ENCODE peak calls at places on chromosomes 6 and 20, in four cellular contexts. P is HFF-Myc, K is foreskin fibroblast, M is cardiac fibroblast. X is an unnamed sample.

GRCh38 chr20:18279231-18279630 is 9.1 kb upstream of the ZNF133 start:
- DNase-seq in K (peak; percentile 40), M (no peak), P (no peak), X (no peak)

GRCh38 chr6:114033606-114034005 is 62.7 kb upstream of the HDAC2 start:
- DNase-seq in M (no peak), K (peak; percentile 53), P (no peak), X (no peak)

GRCh38 chr20:53621482-53622246 is 28.0 kb upstream of the ZNF217 start:
- DNase-seq in M (peak; percentile 96), P (peak; percentile 93), K (peak; percentile 91), X (peak; percentile 75)

GRCh38 chr6:45650527-45651135 is 272.9 kb upstream of the SUPT3H start:
- DNase-seq in P (peak; percentile 87), K (peak; percentile 94), M (peak; percentile 70), X (peak; percentile 64)

GRCh38 chr6:125747589-125748533 is 1.6 kb upstream of the HEY2 start:
- DNase-seq in P (no peak), M (no peak), K (peak; percentile 30), X (no peak)

GRCh38 chr20:33645421-33645820 is 16.7 kb upstream of the C20orf144 start:
- DNase-seq in K (no peak), P (no peak), M (no peak), X (no peak)

GRCh38 chr20:23340524-23340923 is 10.1 kb upstream of the NXT1 start:
- DNase-seq in K (peak; percentile 82), P (no peak), M (peak; percentile 85), X (peak; percentile 53)

GRCh38 chr6:56515081-56515905 is 127.4 kb downstream of the DST start:
- DNase-seq in P (no peak), K (no peak), M (no peak), X (no peak)

GRCh38 chr6:128063850-128064539 is 163.1 kb upstream of the THEMIS start:
- DNase-seq in K (no peak), M (no peak), P (no peak), X (no peak)

GRCh38 chr6:122042851-122043250 is 356.6 kb upstream of the HSF2 start:
- DNase-seq in K (peak; percentile 57), M (no peak), P (no peak), X (no peak)

GRCh38 chr20:46088409-46089075 is 1.2 kb downstream of the NCOA5 start:
- DNase-seq in M (peak; percentile 8), P (no peak), K (peak; percentile 27), X (no peak)

GRCh38 chr20:62405981-62406513 is 1.0 kb downstream of the CABLES2 start:
- DNase-seq in P (no peak), K (no peak), M (no peak), X (no peak)

GRCh38 chr20:36310215-36310981 is 4.3 kb downstream of the DLGAP4 start:
- DNase-seq in K (no peak), P (no peak), M (no peak), X (no peak)

GRCh38 chr6:148619891-148620290 is 126.9 kb upstream of the UST start:
- DNase-seq in K (no peak), P (no peak), M (no peak), X (no peak)

GRCh38 chr6:56764081-56764566 is 121.4 kb upstream of the DST start:
- DNase-seq in P (no peak), K (no peak), M (peak; percentile 69), X (no peak)

GRCh38 chr20:22385602-22386299 is 198.6 kb downstream of the FOXA2 start:
- DNase-seq in K (no peak), P (no peak), M (peak; percentile 43), X (no peak)

GRCh38 chr6:154241570-154241969 is 115.0 kb downstream of the IPCEF1 start:
- DNase-seq in K (peak; percentile 11), M (no peak), P (no peak), X (no peak)

GRCh38 chr6:140931581-140931980 is 1201.1 kb upstream of the GJE1 start:
- DNase-seq in P (no peak), K (no peak), M (no peak), X (no peak)

GRCh38 chr20:10982692-10983091 is 308.9 kb upstream of the JAG1 start:
- DNase-seq in M (peak; percentile 91), P (peak; percentile 30), K (peak; percentile 92), X (peak; percentile 73)

GRCh38 chr6:149614352-149614751 is 34.2 kb downstream of the KATNA1 start:
- DNase-seq in K (peak; percentile 30), P (no peak), M (no peak), X (no peak)

GRCh38 chr20:40016359-40016758 is 672.7 kb downstream of the MAFB start:
- DNase-seq in P (no peak), M (no peak), K (no peak), X (no peak)

GRCh38 chr20:8854566-8854965 is 214.3 kb upstream of the PLCB4 start:
- DNase-seq in K (peak; percentile 72), M (peak; percentile 78), P (no peak), X (no peak)

GRCh38 chr20:44701116-44701865 is 13.9 kb upstream of the CCN5 start:
- DNase-seq in P (no peak), K (peak; percentile 58), M (peak; percentile 64), X (no peak)

GRCh38 chr20:46568570-46569129 is 18.2 kb upstream of the OCSTAMP start:
- DNase-seq in K (peak; percentile 90), M (peak; percentile 92), P (peak; percentile 24), X (peak; percentile 41)

GRCh38 chr6:122620902-122621301 is 10.7 kb downstream of the PKIB start:
- DNase-seq in M (no peak), K (peak; percentile 18), P (no peak), X (peak; percentile 28)

GRCh38 chr20:53387983-53388675 is 205.5 kb downstream of the ZNF217 start:
- DNase-seq in K (no peak), M (no peak), P (no peak), X (no peak)

GRCh38 chr6:34246249-34246562 is 2.6 kb downstream of the SMIM29 start:
- DNase-seq in P (peak; percentile 62), M (no peak), K (peak; percentile 87), X (no peak)

GRCh38 chr6:133966654-133967300 is 13.8 kb downstream of the TBPL1 start:
- DNase-seq in P (no peak), M (no peak), K (no peak), X (no peak)
- H3K4me3 ChIP-seq in P (no peak overlapping the region), M (no peak overlapping the region), K (no peak overlapping the region), X (no peak overlapping the region)

GRCh38 chr6:14263881-14264424 is 146.4 kb downstream of the CD83 start:
- DNase-seq in P (no peak), K (no peak), M (no peak), X (no peak)

GRCh38 chr6:14269434-14269833 is 151.9 kb downstream of the CD83 start:
- DNase-seq in K (no peak), P (no peak), M (no peak), X (no peak)

GRCh38 chr6:14267885-14268660 is 150.5 kb downstream of the CD83 start:
- DNase-seq in M (no peak), P (no peak), K (no peak), X (no peak)

GRCh38 chr6:14266266-14266665 is 148.7 kb downstream of the CD83 start:
- DNase-seq in P (no peak), M (no peak), K (no peak), X (no peak)

GRCh38 chr6:14265049-14266021 is 147.8 kb downstream of the CD83 start:
- DNase-seq in M (no peak), K (peak; percentile 11), P (no peak), X (no peak)
- TF ChIP-seq CTCF in M (peak; percentile 20), K (no peak), P (no peak), X (no peak)

GRCh38 chr6:156992396-156992795 is 215.2 kb downstream of the ARID1B start:
- DNase-seq in P (no peak), M (peak; percentile 29), K (no peak), X (no peak)
- H3K4me3 ChIP-seq in P (no peak overlapping the region), M (no peak overlapping the region), K (no peak overlapping the region), X (no peak overlapping the region)

GRCh38 chr6:33123732-33124524 is 48.1 kb downstream of the HLA-DPB1 start:
- DNase-seq in P (peak; percentile 14), K (peak; percentile 60), M (peak; percentile 24), X (no peak)

GRCh38 chr6:33124525-33124901 is 48.7 kb downstream of the HLA-DPB1 start:
- DNase-seq in K (no peak), M (no peak), P (no peak), X (no peak)

GRCh38 chr6:33128318-33128717 is 52.5 kb downstream of the HLA-DPB1 start:
- DNase-seq in P (no peak), M (no peak), K (no peak), X (no peak)

GRCh38 chr6:33124947-33125346 is 49.2 kb downstream of the HLA-DPB1 start:
- DNase-seq in K (no peak), P (no peak), M (no peak), X (no peak)

GRCh38 chr6:33126101-33126714 is 50.4 kb downstream of the HLA-DPB1 start:
- DNase-seq in K (peak; percentile 68), M (peak; percentile 50), P (peak; percentile 4), X (no peak)
- TF ChIP-seq CTCF in K (peak; percentile 63), M (peak; percentile 86), P (peak; percentile 81), X (peak; percentile 34)

DNA sequence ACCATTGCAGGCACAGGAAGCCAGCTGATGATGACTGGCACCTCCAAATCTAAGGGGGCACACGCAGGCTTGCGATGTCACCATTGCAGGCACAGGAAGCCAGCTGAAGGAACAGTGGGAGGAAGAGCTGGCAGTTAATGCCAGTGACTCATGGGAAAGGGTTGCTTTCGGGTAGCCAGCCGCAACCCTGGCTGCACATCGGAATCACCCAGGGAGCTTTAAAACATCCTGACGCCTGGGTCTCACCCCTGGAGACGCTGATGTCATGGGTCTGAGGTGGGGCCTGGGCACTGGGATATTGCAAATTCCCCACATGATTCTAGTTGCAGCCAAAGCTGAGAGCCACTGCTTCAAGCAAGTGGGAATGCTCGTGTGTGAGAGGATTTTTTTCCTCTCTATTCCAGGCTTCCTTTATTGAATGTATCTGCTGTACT is 16.1 kb upstream of the CCN6 start:
- DNase-seq in M (peak; percentile 95), K (peak; percentile 94), P (no peak), X (peak; percentile 88)
- H3K4me3 ChIP-seq in M (no peak overlapping the region), K (no peak overlapping the region), P (no peak overlapping the region), X (no peak overlapping the region)

GRCh38 chr6:70547313-70547712 is 19.4 kb upstream of the SDHAF4 start:
- DNase-seq in M (peak; percentile 46), P (no peak), K (peak; percentile 33), X (no peak)
- TF ChIP-seq CTCF in M (peak; percentile 29), P (peak; percentile 35), K (peak; percentile 49), X (peak; percentile 62)

GRCh38 chr20:24815196-24815815 is 133.8 kb upstream of the CST7 start:
- DNase-seq in K (no peak), M (no peak), P (no peak), X (no peak)

GRCh38 chr20:24816431-24816830 is 132.6 kb upstream of the CST7 start:
- DNase-seq in K (no peak), P (no peak), M (no peak), X (no peak)

GRCh38 chr20:24814556-24815195 is 134.4 kb upstream of the CST7 start:
- DNase-seq in P (no peak), K (no peak), M (no peak), X (no peak)

GRCh38 chr20:24816907-24817306 is 132.2 kb upstream of the CST7 start:
- DNase-seq in K (no peak), M (no peak), P (no peak), X (no peak)

DNA sequence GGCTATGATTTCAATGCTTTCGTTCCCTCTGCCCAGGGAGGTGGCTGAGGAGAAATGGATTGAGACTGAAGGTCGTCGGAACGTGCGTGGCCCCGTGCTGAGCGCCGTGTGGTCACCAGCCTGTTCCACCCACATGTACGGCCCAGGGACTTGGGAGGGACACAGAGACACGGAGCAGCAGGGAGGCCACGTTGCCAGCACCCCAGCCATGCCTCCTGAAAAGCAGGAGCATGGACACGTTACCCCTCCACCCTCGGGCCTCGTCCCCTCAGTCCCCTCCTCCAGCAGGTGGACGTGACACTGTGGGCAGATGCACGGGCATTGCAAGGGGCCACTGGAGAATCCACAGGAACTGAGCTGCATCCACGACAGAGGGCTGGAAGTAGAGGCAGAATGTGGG is 133.1 kb upstream of the CST7 start:
- DNase-seq in K (no peak), P (no peak), M (no peak), X (no peak)
- H3K4me3 ChIP-seq in K (no peak overlapping the region), P (no peak overlapping the region), M (no peak overlapping the region), X (no peak overlapping the region)

X was measured in astrocyte of the cerebellum.